ENCODE peak calls at places on chromosomes 12 and 14, in nine cellular contexts. One of them, this sample, is unnamed.

GRCh38 chr12:94965982-94966381 is 37.5 kb downstream of the NDUFA12 start:
- DNase-seq in heart right ventricle: no peak
- DNase-seq in lung: no peak
- DNase-seq in effector memory CD4-positive, alpha-beta T cell: no peak
- DNase-seq in left ventricle myocardium inferior: no peak
- DNase-seq in prostate gland: no peak
- DNase-seq in neural progenitor cell: no peak
- DNase-seq in astrocyte: no peak
- DNase-seq in psoas muscle: no peak
- DNase-seq in this sample: no peak

GRCh38 chr12:108930756-108931155 is 50.9 kb downstream of the DAO start:
- DNase-seq in astrocyte: no peak
- DNase-seq in neural progenitor cell: no peak
- DNase-seq in left ventricle myocardium inferior: no peak
- DNase-seq in psoas muscle: no peak
- DNase-seq in lung: no peak
- DNase-seq in heart right ventricle: no peak
- DNase-seq in prostate gland: no peak
- DNase-seq in effector memory CD4-positive, alpha-beta T cell: no peak
- DNase-seq in this sample: no peak

GRCh38 chr14:96256420-96256819 is 410 bp downstream of the BDKRB1 start:
- DNase-seq in effector memory CD4-positive, alpha-beta T cell: no peak
- DNase-seq in neural progenitor cell: no peak
- DNase-seq in left ventricle myocardium inferior: no peak
- DNase-seq in psoas muscle: no peak
- DNase-seq in heart right ventricle: no peak
- DNase-seq in astrocyte: no peak
- DNase-seq in prostate gland: no peak
- DNase-seq in lung: no peak
- DNase-seq in this sample: no peak

GRCh38 chr12:4274960-4275868 is 1.7 kb downstream of the CCND2 start:
- DNase-seq in psoas muscle: no peak
- DNase-seq in astrocyte: no peak
- DNase-seq in effector memory CD4-positive, alpha-beta T cell: no peak
- DNase-seq in prostate gland: no peak
- DNase-seq in lung: no peak
- DNase-seq in heart right ventricle: no peak
- DNase-seq in neural progenitor cell: peak; percentile 53
- DNase-seq in left ventricle myocardium inferior: no peak
- DNase-seq in this sample: no peak

GRCh38 chr12:94644622-94645021 is 5.7 kb downstream of the TMCC3 start:
- DNase-seq in psoas muscle: peak; percentile 57
- DNase-seq in neural progenitor cell: no peak
- DNase-seq in prostate gland: no peak
- DNase-seq in heart right ventricle: no peak
- DNase-seq in astrocyte: peak; percentile 87
- DNase-seq in lung: no peak
- DNase-seq in effector memory CD4-positive, alpha-beta T cell: no peak
- DNase-seq in left ventricle myocardium inferior: no peak
- DNase-seq in this sample: no peak

GRCh38 chr14:66345986-66346385 is 140.2 kb upstream of the CCDC196 start:
- DNase-seq in neural progenitor cell: no peak
- DNase-seq in prostate gland: no peak
- DNase-seq in psoas muscle: no peak
- DNase-seq in heart right ventricle: no peak
- DNase-seq in astrocyte: no peak
- DNase-seq in lung: no peak
- DNase-seq in effector memory CD4-positive, alpha-beta T cell: no peak
- DNase-seq in left ventricle myocardium inferior: no peak
- DNase-seq in this sample: no peak

GRCh38 chr14:95918466-95918865 is 41.8 kb downstream of the TUNAR start:
- DNase-seq in lung: no peak
- DNase-seq in psoas muscle: no peak
- DNase-seq in astrocyte: no peak
- DNase-seq in effector memory CD4-positive, alpha-beta T cell: no peak
- DNase-seq in prostate gland: no peak
- DNase-seq in neural progenitor cell: peak; percentile 75
- DNase-seq in left ventricle myocardium inferior: no peak
- DNase-seq in heart right ventricle: no peak
- DNase-seq in this sample: no peak

GRCh38 chr14:52327374-52328226 is 13.5 kb downstream of the PTGER2 start:
- DNase-seq in heart right ventricle: no peak
- DNase-seq in psoas muscle: no peak
- DNase-seq in astrocyte: peak; percentile 36
- DNase-seq in effector memory CD4-positive, alpha-beta T cell: no peak
- DNase-seq in lung: no peak
- DNase-seq in left ventricle myocardium inferior: no peak
- DNase-seq in neural progenitor cell: no peak
- DNase-seq in prostate gland: no peak
- DNase-seq in this sample: peak; percentile 27

GRCh38 chr14:37270629-37271028 is 72.9 kb downstream of the MIPOL1 start:
- DNase-seq in prostate gland: no peak
- DNase-seq in psoas muscle: no peak
- DNase-seq in astrocyte: no peak
- DNase-seq in lung: no peak
- DNase-seq in left ventricle myocardium inferior: no peak
- DNase-seq in effector memory CD4-positive, alpha-beta T cell: no peak
- DNase-seq in neural progenitor cell: no peak
- DNase-seq in heart right ventricle: no peak
- DNase-seq in this sample: no peak

GRCh38 chr12:6370994-6371754 is 4.2 kb downstream of the SCNN1A start:
- DNase-seq in left ventricle myocardium inferior: no peak
- DNase-seq in neural progenitor cell: peak; percentile 81
- DNase-seq in effector memory CD4-positive, alpha-beta T cell: no peak
- DNase-seq in lung: peak; percentile 79
- DNase-seq in psoas muscle: peak; percentile 27
- DNase-seq in heart right ventricle: no peak
- DNase-seq in astrocyte: peak; percentile 76
- DNase-seq in prostate gland: peak; percentile 92
- DNase-seq in this sample: peak; percentile 82

GRCh38 chr12:68290126-68290525 is 36.7 kb upstream of the IL22 start:
- DNase-seq in heart right ventricle: no peak
- DNase-seq in astrocyte: peak; percentile 69
- DNase-seq in psoas muscle: no peak
- DNase-seq in effector memory CD4-positive, alpha-beta T cell: peak; percentile 20
- DNase-seq in lung: no peak
- DNase-seq in neural progenitor cell: no peak
- DNase-seq in left ventricle myocardium inferior: no peak
- DNase-seq in prostate gland: no peak
- DNase-seq in this sample: no peak

GRCh38 chr14:72774141-72774540 is 119.8 kb downstream of the DPF3 start:
- DNase-seq in prostate gland: no peak
- DNase-seq in neural progenitor cell: no peak
- DNase-seq in psoas muscle: no peak
- DNase-seq in astrocyte: no peak
- DNase-seq in lung: peak; percentile 11
- DNase-seq in effector memory CD4-positive, alpha-beta T cell: no peak
- DNase-seq in heart right ventricle: no peak
- DNase-seq in left ventricle myocardium inferior: no peak
- DNase-seq in this sample: no peak

GRCh38 chr12:60501124-60501729 is 905.4 kb downstream of the SLC16A7 start:
- DNase-seq in neural progenitor cell: peak; percentile 25
- DNase-seq in lung: no peak
- DNase-seq in psoas muscle: no peak
- DNase-seq in effector memory CD4-positive, alpha-beta T cell: no peak
- DNase-seq in left ventricle myocardium inferior: no peak
- DNase-seq in heart right ventricle: peak; percentile 25
- DNase-seq in prostate gland: no peak
- DNase-seq in astrocyte: peak; percentile 70
- DNase-seq in this sample: no peak

GRCh38 chr12:49969027-49969426 is 3.7 kb upstream of the AQP6 start:
- DNase-seq in left ventricle myocardium inferior: no peak
- DNase-seq in effector memory CD4-positive, alpha-beta T cell: no peak
- DNase-seq in astrocyte: no peak
- DNase-seq in neural progenitor cell: no peak
- DNase-seq in heart right ventricle: no peak
- DNase-seq in psoas muscle: no peak
- DNase-seq in lung: no peak
- DNase-seq in prostate gland: no peak
- DNase-seq in this sample: no peak

GRCh38 chr14:77838756-77839565 is 39.1 kb downstream of the ADCK1 start:
- DNase-seq in prostate gland: no peak
- DNase-seq in heart right ventricle: no peak
- DNase-seq in psoas muscle: no peak
- DNase-seq in effector memory CD4-positive, alpha-beta T cell: no peak
- DNase-seq in lung: no peak
- DNase-seq in left ventricle myocardium inferior: no peak
- DNase-seq in neural progenitor cell: no peak
- DNase-seq in astrocyte: no peak
- DNase-seq in this sample: no peak

GRCh38 chr12:115946867-115947695 is 330.4 kb downstream of the MED13L start:
- DNase-seq in effector memory CD4-positive, alpha-beta T cell: no peak
- DNase-seq in neural progenitor cell: peak; percentile 27
- DNase-seq in heart right ventricle: no peak
- DNase-seq in astrocyte: no peak
- DNase-seq in prostate gland: no peak
- DNase-seq in psoas muscle: no peak
- DNase-seq in lung: no peak
- DNase-seq in left ventricle myocardium inferior: no peak
- DNase-seq in this sample: no peak

DNA sequence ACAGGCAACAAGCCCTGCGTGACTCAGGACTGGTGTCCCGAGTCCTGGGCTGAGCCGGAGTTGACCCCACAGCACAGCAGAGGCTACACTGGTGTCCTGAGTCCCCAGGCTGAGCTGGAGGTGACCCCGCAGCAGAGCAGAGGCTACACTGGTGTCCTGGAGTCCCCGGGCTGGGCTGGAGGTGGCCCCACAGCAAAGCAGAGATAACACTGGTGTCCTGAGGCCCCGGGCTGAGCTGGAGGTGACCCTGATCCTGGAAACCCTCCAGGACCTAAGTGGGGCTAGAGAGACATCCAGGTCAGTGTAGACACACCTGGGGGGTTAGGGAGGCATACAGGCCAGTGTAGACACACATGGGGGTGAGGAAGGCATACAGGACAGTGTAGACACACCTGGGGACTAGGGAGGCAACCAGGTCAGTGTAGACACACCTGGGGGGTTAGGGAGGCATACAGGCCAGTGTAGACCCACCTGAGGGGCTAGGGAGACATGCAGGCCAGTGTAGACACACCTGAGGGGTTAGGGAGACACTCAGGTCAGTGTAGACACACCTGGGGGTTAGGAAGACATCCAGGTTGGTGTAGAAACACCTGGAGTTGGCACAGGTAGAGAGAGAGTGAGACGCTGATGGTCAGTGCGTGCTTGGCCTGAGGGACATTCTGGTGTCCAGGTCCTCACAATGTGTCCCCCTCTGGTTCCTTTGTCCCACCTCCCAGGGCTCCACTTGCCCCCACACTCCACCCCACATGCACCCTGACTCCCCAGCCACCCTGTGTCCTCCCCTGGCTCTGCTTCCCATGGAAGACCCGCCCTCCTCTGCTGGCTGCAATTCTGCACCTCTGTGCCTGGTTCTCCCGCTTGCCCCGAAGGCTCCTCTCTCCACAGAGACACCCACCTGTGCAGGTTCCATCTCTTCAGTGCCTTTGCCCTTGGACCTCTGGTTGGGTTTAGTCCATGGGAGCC is 321.6 kb upstream of the SFSWAP start:
- DNase-seq in effector memory CD4-positive, alpha-beta T cell: no peak
- DNase-seq in astrocyte: no peak
- DNase-seq in neural progenitor cell: no peak
- DNase-seq in heart right ventricle: no peak
- DNase-seq in psoas muscle: no peak
- DNase-seq in lung: no peak
- DNase-seq in prostate gland: no peak
- DNase-seq in left ventricle myocardium inferior: no peak
- DNase-seq in this sample: no peak
- H3K27ac ChIP-seq in effector memory CD4-positive, alpha-beta T cell: no peak overlapping the region
- H3K27ac ChIP-seq in astrocyte: no peak overlapping the region
- H3K27ac ChIP-seq in neural progenitor cell: no peak overlapping the region
- H3K27ac ChIP-seq in heart right ventricle: no peak overlapping the region
- H3K27ac ChIP-seq in psoas muscle: no peak overlapping the region
- H3K27ac ChIP-seq in lung: no peak overlapping the region
- H3K27ac ChIP-seq in prostate gland: no peak overlapping the region
- H3K27ac ChIP-seq in left ventricle myocardium inferior: no peak overlapping the region
- H3K27ac ChIP-seq in this sample: no peak overlapping the region

GRCh38 chr12:57149309-57149900 is 2.0 kb upstream of the LRP1-AS start:
- DNase-seq in effector memory CD4-positive, alpha-beta T cell: no peak
- DNase-seq in prostate gland: no peak
- DNase-seq in astrocyte: no peak
- DNase-seq in heart right ventricle: peak; percentile 77
- DNase-seq in neural progenitor cell: no peak
- DNase-seq in left ventricle myocardium inferior: peak; percentile 82
- DNase-seq in psoas muscle: peak; percentile 90
- DNase-seq in lung: peak; percentile 55
- DNase-seq in this sample: no peak
- H3K4me1 ChIP-seq in effector memory CD4-positive, alpha-beta T cell: no peaks in the 10 kb centered on the region
- H3K4me1 ChIP-seq in prostate gland: peaks cover 4% of the 10 kb centered on the region
- H3K4me1 ChIP-seq in astrocyte: peaks cover 50% of the 10 kb centered on the region
- H3K4me1 ChIP-seq in heart right ventricle: peaks cover 91% of the 10 kb centered on the region
- H3K4me1 ChIP-seq in neural progenitor cell: no peaks in the 10 kb centered on the region
- H3K4me1 ChIP-seq in left ventricle myocardium inferior: peaks cover 97% of the 10 kb centered on the region
- H3K4me1 ChIP-seq in psoas muscle: peaks cover 7% of the 10 kb centered on the region
- H3K4me1 ChIP-seq in lung: peaks cover 26% of the 10 kb centered on the region
- H3K4me1 ChIP-seq in this sample: peaks cover 45% of the 10 kb centered on the region

DNA sequence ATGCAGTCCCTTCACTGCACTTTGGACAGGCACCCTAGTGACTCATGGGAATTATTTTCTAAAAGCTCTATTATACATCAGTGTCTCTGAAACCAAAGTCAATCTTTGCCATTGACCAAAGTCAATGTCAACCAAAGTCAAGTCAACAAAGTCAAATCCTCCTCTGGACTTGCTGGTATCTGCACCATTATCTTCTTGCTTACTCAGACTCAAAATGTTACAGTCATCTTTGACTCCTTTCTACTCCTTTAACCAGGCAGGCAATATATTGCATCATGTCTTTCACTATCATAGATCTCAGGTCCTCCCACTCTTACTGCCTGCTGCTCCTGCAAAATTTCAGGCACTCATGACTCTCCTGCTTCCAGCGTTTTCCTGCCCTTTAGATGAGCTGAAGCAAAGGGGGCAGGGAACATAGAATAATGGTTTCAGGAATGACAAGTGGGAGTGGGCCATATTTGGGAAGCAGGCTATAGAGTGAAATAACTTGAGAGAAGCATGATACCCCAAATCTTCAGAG is 39.2 kb downstream of the IGF1 start:
- DNase-seq in astrocyte: no peak
- DNase-seq in left ventricle myocardium inferior: no peak
- DNase-seq in prostate gland: no peak
- DNase-seq in neural progenitor cell: no peak
- DNase-seq in psoas muscle: no peak
- DNase-seq in effector memory CD4-positive, alpha-beta T cell: no peak
- DNase-seq in lung: no peak
- DNase-seq in heart right ventricle: no peak
- DNase-seq in this sample: no peak
- H3K27ac ChIP-seq in astrocyte: no peak overlapping the region
- H3K27ac ChIP-seq in left ventricle myocardium inferior: no peak overlapping the region
- H3K27ac ChIP-seq in prostate gland: no peak overlapping the region
- H3K27ac ChIP-seq in neural progenitor cell: no peak overlapping the region
- H3K27ac ChIP-seq in psoas muscle: no peak overlapping the region
- H3K27ac ChIP-seq in effector memory CD4-positive, alpha-beta T cell: no peak overlapping the region
- H3K27ac ChIP-seq in lung: no peak overlapping the region
- H3K27ac ChIP-seq in heart right ventricle: no peak overlapping the region
- H3K27ac ChIP-seq in this sample: no peak overlapping the region

DNA sequence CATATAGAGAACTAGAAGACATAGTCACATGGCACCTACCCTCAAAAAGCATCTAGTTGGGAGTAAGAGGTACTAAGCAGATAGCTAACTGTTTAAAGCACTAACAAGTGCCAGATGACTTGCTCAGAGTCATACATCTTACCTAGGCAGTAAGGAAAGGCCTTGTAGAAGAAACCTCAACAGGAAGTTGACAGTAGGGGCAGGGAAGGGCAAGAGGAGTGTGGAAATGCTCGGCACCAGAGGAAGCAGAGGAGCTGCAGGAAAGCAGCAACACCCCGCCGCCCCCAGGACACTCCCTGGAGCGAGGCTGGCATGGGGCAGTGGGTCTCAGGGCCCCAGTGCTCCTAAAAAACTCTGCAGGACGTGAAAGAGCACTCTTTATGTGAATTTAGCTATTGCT is 92.9 kb downstream of the PPP2R5C start:
- DNase-seq in psoas muscle: no peak
- DNase-seq in astrocyte: no peak
- DNase-seq in prostate gland: no peak
- DNase-seq in left ventricle myocardium inferior: no peak
- DNase-seq in lung: no peak
- DNase-seq in neural progenitor cell: no peak
- DNase-seq in heart right ventricle: no peak
- DNase-seq in effector memory CD4-positive, alpha-beta T cell: no peak
- DNase-seq in this sample: no peak
- H3K4me1 ChIP-seq in psoas muscle: peaks cover 40% of the 10 kb centered on the region
- H3K4me1 ChIP-seq in astrocyte: no peaks in the 10 kb centered on the region
- H3K4me1 ChIP-seq in prostate gland: no peaks in the 10 kb centered on the region
- H3K4me1 ChIP-seq in left ventricle myocardium inferior: peaks cover 98% of the 10 kb centered on the region
- H3K4me1 ChIP-seq in lung: peaks cover 35% of the 10 kb centered on the region
- H3K4me1 ChIP-seq in neural progenitor cell: peaks cover 10% of the 10 kb centered on the region
- H3K4me1 ChIP-seq in heart right ventricle: peaks cover 95% of the 10 kb centered on the region
- H3K4me1 ChIP-seq in effector memory CD4-positive, alpha-beta T cell: peaks cover 36% of the 10 kb centered on the region
- H3K4me1 ChIP-seq in this sample: no peaks in the 10 kb centered on the region